ENCODE peak calls at places on chromosomes 2 and 18, in ten cellular contexts. One of them, this sample, is unnamed.

GRCh38 chr18:13703899-13704298 is 22.5 kb downstream of the FAM210A start:
- DNase-seq in IMR-90: peak
- DNase-seq in suprapubic skin: no peak
- DNase-seq in uterus: no peak
- DNase-seq in A549: no peak
- DNase-seq in ovary: no peak
- DNase-seq in transverse colon: no peak
- DNase-seq in Peyer's patch: no peak
- DNase-seq in breast epithelium: no peak
- DNase-seq in heart left ventricle: no peak
- DNase-seq in this sample: no peak

GRCh38 chr2:43169091-43169936 is 57.1 kb downstream of the ZFP36L2 start:
- DNase-seq in IMR-90: no peak
- DNase-seq in suprapubic skin: no peak
- DNase-seq in uterus: no peak
- DNase-seq in A549: no peak
- DNase-seq in ovary: no peak
- DNase-seq in transverse colon: peak
- DNase-seq in Peyer's patch: peak
- DNase-seq in breast epithelium: peak
- DNase-seq in heart left ventricle: peak
- DNase-seq in this sample: peak

GRCh38 chr2:135373702-135374101 is 157.3 kb downstream of the ZRANB3 start:
- DNase-seq in IMR-90: no peak
- DNase-seq in suprapubic skin: no peak
- DNase-seq in uterus: no peak
- DNase-seq in A549: no peak
- DNase-seq in ovary: no peak
- DNase-seq in transverse colon: no peak
- DNase-seq in Peyer's patch: no peak
- DNase-seq in breast epithelium: no peak
- DNase-seq in heart left ventricle: no peak
- DNase-seq in this sample: no peak

GRCh38 chr2:225002039-225002655 is 40.1 kb downstream of the DOCK10 start:
- DNase-seq in IMR-90: peak
- DNase-seq in suprapubic skin: no peak
- DNase-seq in uterus: no peak
- DNase-seq in A549: peak
- DNase-seq in ovary: peak
- DNase-seq in transverse colon: peak
- DNase-seq in Peyer's patch: peak
- DNase-seq in breast epithelium: no peak
- DNase-seq in heart left ventricle: no peak
- DNase-seq in this sample: peak

GRCh38 chr2:205716126-205716525 is 33.8 kb downstream of the NRP2 start:
- DNase-seq in IMR-90: no peak
- DNase-seq in suprapubic skin: no peak
- DNase-seq in uterus: no peak
- DNase-seq in A549: peak
- DNase-seq in ovary: no peak
- DNase-seq in transverse colon: peak
- DNase-seq in Peyer's patch: no peak
- DNase-seq in breast epithelium: no peak
- DNase-seq in heart left ventricle: no peak
- DNase-seq in this sample: peak

GRCh38 chr2:120066708-120067547 is 54.1 kb downstream of the EPB41L5 start:
- DNase-seq in IMR-90: peak
- DNase-seq in suprapubic skin: no peak
- DNase-seq in uterus: no peak
- DNase-seq in A549: peak
- DNase-seq in ovary: no peak
- DNase-seq in transverse colon: no peak
- DNase-seq in Peyer's patch: no peak
- DNase-seq in breast epithelium: no peak
- DNase-seq in heart left ventricle: no peak
- DNase-seq in this sample: no peak

GRCh38 chr2:6957910-6958615 is 40.9 kb downstream of the RNF144A start:
- DNase-seq in IMR-90: no peak
- DNase-seq in suprapubic skin: no peak
- DNase-seq in uterus: peak
- DNase-seq in A549: no peak
- DNase-seq in ovary: no peak
- DNase-seq in transverse colon: no peak
- DNase-seq in Peyer's patch: no peak
- DNase-seq in breast epithelium: no peak
- DNase-seq in heart left ventricle: no peak
- DNase-seq in this sample: no peak

GRCh38 chr2:128646091-128646490 is 327.4 kb upstream of the HS6ST1 start:
- DNase-seq in IMR-90: no peak
- DNase-seq in suprapubic skin: peak
- DNase-seq in uterus: no peak
- DNase-seq in A549: no peak
- DNase-seq in ovary: no peak
- DNase-seq in transverse colon: no peak
- DNase-seq in Peyer's patch: no peak
- DNase-seq in breast epithelium: peak
- DNase-seq in heart left ventricle: no peak
- DNase-seq in this sample: no peak

GRCh38 chr2:210302326-210302725 is 12.6 kb downstream of the MYL1 start:
- DNase-seq in IMR-90: no peak
- DNase-seq in suprapubic skin: no peak
- DNase-seq in uterus: no peak
- DNase-seq in A549: no peak
- DNase-seq in ovary: no peak
- DNase-seq in transverse colon: no peak
- DNase-seq in Peyer's patch: no peak
- DNase-seq in breast epithelium: no peak
- DNase-seq in heart left ventricle: no peak
- DNase-seq in this sample: no peak

GRCh38 chr18:47577520-47577919 is 326.1 kb upstream of the SKOR2 start:
- DNase-seq in IMR-90: no peak
- DNase-seq in suprapubic skin: no peak
- DNase-seq in uterus: no peak
- DNase-seq in A549: no peak
- DNase-seq in ovary: no peak
- DNase-seq in transverse colon: no peak
- DNase-seq in Peyer's patch: no peak
- DNase-seq in breast epithelium: no peak
- DNase-seq in heart left ventricle: no peak
- DNase-seq in this sample: no peak

GRCh38 chr2:149595069-149595963 is 7.7 kb upstream of the MMADHC start:
- DNase-seq in IMR-90: peak
- DNase-seq in suprapubic skin: no peak
- DNase-seq in uterus: no peak
- DNase-seq in A549: no peak
- DNase-seq in ovary: no peak
- DNase-seq in transverse colon: no peak
- DNase-seq in Peyer's patch: no peak
- DNase-seq in breast epithelium: no peak
- DNase-seq in heart left ventricle: no peak
- DNase-seq in this sample: no peak

GRCh38 chr2:41958775-41959174 is 89.0 kb upstream of the PKDCC start:
- DNase-seq in IMR-90: peak
- DNase-seq in suprapubic skin: no peak
- DNase-seq in uterus: no peak
- DNase-seq in A549: no peak
- DNase-seq in ovary: no peak
- DNase-seq in transverse colon: no peak
- DNase-seq in Peyer's patch: no peak
- DNase-seq in breast epithelium: no peak
- DNase-seq in heart left ventricle: no peak
- DNase-seq in this sample: no peak

GRCh38 chr2:108447947-108448677 is 894 bp upstream of the GCC2 start:
- DNase-seq in IMR-90: no peak
- DNase-seq in suprapubic skin: no peak
- DNase-seq in uterus: no peak
- DNase-seq in A549: peak
- DNase-seq in ovary: no peak
- DNase-seq in transverse colon: peak
- DNase-seq in Peyer's patch: no peak
- DNase-seq in breast epithelium: no peak
- DNase-seq in heart left ventricle: no peak
- DNase-seq in this sample: no peak

GRCh38 chr2:201580486-201580885 is 62.8 kb downstream of the TMEM237 start:
- DNase-seq in IMR-90: peak
- DNase-seq in suprapubic skin: no peak
- DNase-seq in uterus: no peak
- DNase-seq in A549: peak
- DNase-seq in ovary: no peak
- DNase-seq in transverse colon: no peak
- DNase-seq in Peyer's patch: no peak
- DNase-seq in breast epithelium: no peak
- DNase-seq in heart left ventricle: no peak
- DNase-seq in this sample: no peak

GRCh38 chr2:178450574-178451429 is at the start of the genes PJVK and PRKRA:
- DNase-seq in IMR-90: peak
- DNase-seq in suprapubic skin: peak
- DNase-seq in uterus: peak
- DNase-seq in A549: peak
- DNase-seq in ovary: peak
- DNase-seq in transverse colon: peak
- DNase-seq in Peyer's patch: peak
- DNase-seq in breast epithelium: peak
- DNase-seq in heart left ventricle: peak
- DNase-seq in this sample: peak
- TF ChIP-seq POLR2A in IMR-90: peak
- TF ChIP-seq POLR2A in suprapubic skin: peak
- TF ChIP-seq POLR2A in uterus: peak
- TF ChIP-seq POLR2A in A549: peak
- TF ChIP-seq POLR2A in ovary: peak
- TF ChIP-seq POLR2A in transverse colon: peak
- TF ChIP-seq POLR2A in Peyer's patch: peak
- TF ChIP-seq POLR2A in breast epithelium: peak
- TF ChIP-seq POLR2A in heart left ventricle: peak
- TF ChIP-seq POLR2A in this sample: peak

GRCh38 chr2:222291485-222291841 is 7.3 kb downstream of the PAX3 start:
- DNase-seq in IMR-90: no peak
- DNase-seq in suprapubic skin: no peak
- DNase-seq in uterus: no peak
- DNase-seq in A549: no peak
- DNase-seq in ovary: no peak
- DNase-seq in transverse colon: no peak
- DNase-seq in Peyer's patch: no peak
- DNase-seq in breast epithelium: no peak
- DNase-seq in heart left ventricle: no peak
- DNase-seq in this sample: no peak

GRCh38 chr2:222290371-222290690 is 8.5 kb downstream of the PAX3 start:
- DNase-seq in IMR-90: no peak
- DNase-seq in suprapubic skin: no peak
- DNase-seq in uterus: no peak
- DNase-seq in A549: no peak
- DNase-seq in ovary: no peak
- DNase-seq in transverse colon: no peak
- DNase-seq in Peyer's patch: no peak
- DNase-seq in breast epithelium: no peak
- DNase-seq in heart left ventricle: no peak
- DNase-seq in this sample: no peak

GRCh38 chr2:222289280-222290250 is 9.2 kb downstream of the PAX3 start:
- DNase-seq in IMR-90: no peak
- DNase-seq in suprapubic skin: no peak
- DNase-seq in uterus: no peak
- DNase-seq in A549: no peak
- DNase-seq in ovary: no peak
- DNase-seq in transverse colon: no peak
- DNase-seq in Peyer's patch: no peak
- DNase-seq in breast epithelium: no peak
- DNase-seq in heart left ventricle: no peak
- DNase-seq in this sample: no peak

GRCh38 chr2:222292113-222292737 is 6.6 kb downstream of the PAX3 start:
- DNase-seq in IMR-90: no peak
- DNase-seq in suprapubic skin: no peak
- DNase-seq in uterus: no peak
- DNase-seq in A549: no peak
- DNase-seq in ovary: no peak
- DNase-seq in transverse colon: no peak
- DNase-seq in Peyer's patch: no peak
- DNase-seq in breast epithelium: no peak
- DNase-seq in heart left ventricle: no peak
- DNase-seq in this sample: no peak

DNA sequence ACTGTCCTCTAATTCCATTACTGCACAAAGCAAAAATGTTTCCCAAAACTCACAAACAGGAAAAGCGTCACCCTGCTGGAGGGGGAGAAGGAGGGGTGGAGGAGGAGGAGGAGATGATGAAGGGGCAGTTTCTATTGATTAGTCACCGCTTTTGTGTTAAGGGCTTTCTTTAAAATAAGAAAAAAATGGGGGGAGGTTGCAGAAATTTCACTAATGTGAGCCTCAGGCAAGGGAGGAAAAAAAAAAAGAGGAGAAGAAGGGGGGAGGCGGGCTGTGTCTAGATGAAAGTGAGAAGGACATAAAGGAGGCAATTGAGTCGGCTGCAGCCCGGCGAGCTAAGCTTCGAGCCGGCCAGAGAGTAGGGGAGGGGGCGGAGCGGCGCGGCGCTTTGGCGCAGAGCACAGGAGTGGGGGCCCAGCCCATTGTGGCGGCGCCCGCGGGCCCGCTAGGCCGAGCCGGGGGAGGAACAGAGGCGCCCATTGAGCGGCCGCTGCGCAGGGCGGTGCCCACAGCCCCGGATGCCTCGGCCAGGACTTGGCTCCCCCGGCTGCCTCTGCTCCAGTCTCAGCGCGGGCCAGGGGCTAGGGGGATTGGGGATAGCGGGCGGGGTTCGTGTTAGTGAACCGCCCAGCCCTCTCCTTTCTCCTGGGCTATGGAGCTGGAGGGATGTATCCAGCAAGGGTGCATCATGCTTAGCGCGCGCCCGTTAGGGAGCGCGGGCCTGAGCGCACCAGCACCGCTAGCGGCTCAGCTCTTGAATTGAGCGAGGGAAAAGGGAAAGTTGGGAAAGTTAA is 7.9 kb downstream of the PAX3 start:
- DNase-seq in IMR-90: no peak
- DNase-seq in suprapubic skin: no peak
- DNase-seq in uterus: no peak
- DNase-seq in A549: no peak
- DNase-seq in ovary: no peak
- DNase-seq in transverse colon: no peak
- DNase-seq in Peyer's patch: no peak
- DNase-seq in breast epithelium: no peak
- DNase-seq in heart left ventricle: no peak
- DNase-seq in this sample: no peak
- TF ChIP-seq CTCF in IMR-90: no peak
- TF ChIP-seq CTCF in suprapubic skin: no peak
- TF ChIP-seq CTCF in uterus: no peak
- TF ChIP-seq CTCF in A549: no peak
- TF ChIP-seq CTCF in ovary: no peak
- TF ChIP-seq CTCF in transverse colon: no peak
- TF ChIP-seq CTCF in Peyer's patch: no peak
- TF ChIP-seq CTCF in breast epithelium: no peak
- TF ChIP-seq CTCF in heart left ventricle: no peak
- TF ChIP-seq CTCF in this sample: no peak

GRCh38 chr2:178112202-178113152 is at the start of gene RBM45:
- DNase-seq in IMR-90: peak
- DNase-seq in suprapubic skin: peak
- DNase-seq in uterus: peak
- DNase-seq in A549: peak
- DNase-seq in ovary: peak
- DNase-seq in transverse colon: peak
- DNase-seq in Peyer's patch: peak
- DNase-seq in breast epithelium: peak
- DNase-seq in heart left ventricle: peak
- DNase-seq in this sample: peak
- H3K4me3 ChIP-seq in IMR-90: peak
- H3K4me3 ChIP-seq in suprapubic skin: peak
- H3K4me3 ChIP-seq in uterus: peak
- H3K4me3 ChIP-seq in A549: peak
- H3K4me3 ChIP-seq in ovary: peak
- H3K4me3 ChIP-seq in transverse colon: peak
- H3K4me3 ChIP-seq in Peyer's patch: peak
- H3K4me3 ChIP-seq in breast epithelium: peak
- H3K4me3 ChIP-seq in heart left ventricle: peak
- H3K4me3 ChIP-seq in this sample: peak

GRCh38 chr2:20617081-20617575 is 33.8 kb downstream of the HS1BP3 start:
- DNase-seq in IMR-90: no peak
- DNase-seq in suprapubic skin: peak
- DNase-seq in uterus: peak
- DNase-seq in A549: no peak
- DNase-seq in ovary: peak
- DNase-seq in transverse colon: peak
- DNase-seq in Peyer's patch: no peak
- DNase-seq in breast epithelium: peak
- DNase-seq in heart left ventricle: peak
- DNase-seq in this sample: peak
- TF ChIP-seq POLR2A in IMR-90: no peak
- TF ChIP-seq POLR2A in suprapubic skin: peak
- TF ChIP-seq POLR2A in uterus: no peak
- TF ChIP-seq POLR2A in A549: no peak
- TF ChIP-seq POLR2A in ovary: peak
- TF ChIP-seq POLR2A in transverse colon: peak
- TF ChIP-seq POLR2A in Peyer's patch: no peak
- TF ChIP-seq POLR2A in breast epithelium: no peak
- TF ChIP-seq POLR2A in heart left ventricle: no peak
- TF ChIP-seq POLR2A in this sample: peak